ENCODE peak calls at places on chromosomes 1 and 21, in five cellular contexts. F is K562, S is GM12878, C is SK-N-SH, U is HepG2. O is an unnamed sample.

GRCh38 chr21:35646606-35647005 is 413.7 kb downstream of the SETD4 start:
- DNase-seq in F (no peak), U (no peak), S (no peak), C (no peak), O (no peak)

GRCh38 chr1:216111842-216112241 is 311.4 kb downstream of the USH2A start:
- DNase-seq in U (no peak), F (no peak), C (no peak), S (no peak), O (no peak)

GRCh38 chr1:204592246-204592948 is 76.2 kb downstream of the MDM4 start:
- DNase-seq in C (no peak), U (no peak), S (no peak), F (no peak), O (no peak)

GRCh38 chr1:98723574-98723973 is 62.1 kb downstream of the SNX7 start:
- DNase-seq in F (no peak), C (no peak), S (no peak), U (no peak), O (no peak)

GRCh38 chr1:87331319-87332269 is 2.9 kb downstream of the LMO4 start:
- DNase-seq in F (peak), U (peak), S (no peak), C (peak), O (peak)

GRCh38 chr1:54118704-54119103 is 34.1 kb downstream of the CDCP2 start:
- DNase-seq in F (no peak), S (no peak), U (no peak), C (no peak), O (no peak)

GRCh38 chr1:118381197-118381596 is 196.2 kb upstream of the SPAG17 start:
- DNase-seq in S (no peak), F (no peak), U (no peak), C (no peak), O (no peak)

GRCh38 chr1:199273837-199274379 is 635.1 kb downstream of the PTPRC start:
- DNase-seq in U (no peak), S (peak), C (no peak), F (no peak), O (no peak)

GRCh38 chr1:14678011-14678638 is 79.6 kb downstream of the KAZN start:
- DNase-seq in S (no peak), C (no peak), U (no peak), F (no peak), O (no peak)

GRCh38 chr21:36555199-36555598 is 75.3 kb upstream of the CLDN14 start:
- DNase-seq in S (no peak), C (no peak), F (no peak), U (no peak), O (no peak)

GRCh38 chr1:224535641-224536040 is 80.5 kb upstream of the CNIH3 start:
- DNase-seq in F (no peak), U (no peak), S (no peak), C (no peak), O (no peak)

GRCh38 chr1:235878082-235878781 is 11.5 kb upstream of the LYST start:
- DNase-seq in C (no peak), F (no peak), U (no peak), S (no peak), O (no peak)

GRCh38 chr1:2259668-2260392 is 31.7 kb downstream of the SKI start:
- DNase-seq in S (no peak), U (no peak), F (no peak), C (no peak), O (no peak)

GRCh38 chr1:230270940-230271325 is 155.2 kb downstream of the PGBD5 start:
- DNase-seq in C (peak), F (no peak), S (no peak), U (no peak), O (no peak)

GRCh38 chr1:197696372-197696771 is 78.9 kb downstream of the DENND1B start:
- DNase-seq in C (no peak), U (no peak), F (no peak), S (no peak), O (no peak)

GRCh38 chr1:226603030-226603960 is 54.7 kb downstream of the STUM start:
- DNase-seq in C (no peak), S (no peak), U (no peak), F (no peak), O (no peak)

GRCh38 chr1:165890684-165891083 is 63.3 kb downstream of the UCK2 start:
- DNase-seq in U (no peak), F (no peak), S (no peak), C (no peak), O (no peak)

GRCh38 chr1:34407140-34407539 is 230.4 kb downstream of the C1orf94 start:
- DNase-seq in F (no peak), S (no peak), U (no peak), C (no peak), O (no peak)

GRCh38 chr1:99544328-99544727 is 101.6 kb upstream of the PALMD start:
- DNase-seq in C (no peak), U (no peak), F (no peak), S (no peak), O (no peak)

GRCh38 chr1:113899101-113899500 is 5.5 kb downstream of the AP4B1 start:
- DNase-seq in U (no peak), S (no peak), F (no peak), C (no peak), O (no peak)

GRCh38 chr1:115977481-115978258 is 1.4 kb downstream of the SLC22A15 start:
- DNase-seq in U (peak), S (no peak), F (no peak), C (no peak), O (peak)

GRCh38 chr21:18493420-18493819 is 89.8 kb upstream of the TMPRSS15 start:
- DNase-seq in F (no peak), C (no peak), U (no peak), S (no peak), O (no peak)

GRCh38 chr1:82110366-82111254 is 309.9 kb downstream of the ADGRL2 start:
- DNase-seq in F (no peak), U (no peak), S (no peak), C (no peak), O (no peak)

GRCh38 chr1:214660900-214661299 is 57.9 kb downstream of the CENPF start:
- DNase-seq in C (no peak), U (peak), F (no peak), S (no peak), O (no peak)

GRCh38 chr1:100671604-100672003 is 47.9 kb upstream of the VCAM1 start:
- DNase-seq in F (no peak), S (no peak), C (no peak), U (no peak), O (no peak)

GRCh38 chr1:173504268-173504667 is 27.1 kb downstream of the PRDX6 start:
- DNase-seq in C (no peak), U (no peak), S (no peak), F (no peak), O (no peak)

GRCh38 chr1:8377382-8377928 is 59.5 kb downstream of the SLC45A1 start:
- DNase-seq in F (no peak), S (no peak), C (no peak), U (no peak), O (no peak)

GRCh38 chr1:41239988-41240610 is 2.0 kb downstream of the SCMH1 start:
- DNase-seq in F (peak), S (no peak), U (peak), C (no peak), O (no peak)

GRCh38 chr21:37792046-37792445 is 124.2 kb downstream of the KCNJ6 start:
- DNase-seq in C (no peak), U (no peak), F (no peak), S (no peak), O (no peak)

GRCh38 chr1:10694274-10694632 is 102.2 kb downstream of the CASZ1 start:
- DNase-seq in S (no peak), C (no peak), U (no peak), F (no peak), O (no peak)

GRCh38 chr1:243559575-243560172 is 290.4 kb downstream of the AKT3 start:
- DNase-seq in F (no peak), C (no peak), U (no peak), S (no peak), O (no peak)
- TF ChIP-seq ZBTB33 in F (no peak), C (no peak), U (no peak), S (no peak), O (no peak)

DNA sequence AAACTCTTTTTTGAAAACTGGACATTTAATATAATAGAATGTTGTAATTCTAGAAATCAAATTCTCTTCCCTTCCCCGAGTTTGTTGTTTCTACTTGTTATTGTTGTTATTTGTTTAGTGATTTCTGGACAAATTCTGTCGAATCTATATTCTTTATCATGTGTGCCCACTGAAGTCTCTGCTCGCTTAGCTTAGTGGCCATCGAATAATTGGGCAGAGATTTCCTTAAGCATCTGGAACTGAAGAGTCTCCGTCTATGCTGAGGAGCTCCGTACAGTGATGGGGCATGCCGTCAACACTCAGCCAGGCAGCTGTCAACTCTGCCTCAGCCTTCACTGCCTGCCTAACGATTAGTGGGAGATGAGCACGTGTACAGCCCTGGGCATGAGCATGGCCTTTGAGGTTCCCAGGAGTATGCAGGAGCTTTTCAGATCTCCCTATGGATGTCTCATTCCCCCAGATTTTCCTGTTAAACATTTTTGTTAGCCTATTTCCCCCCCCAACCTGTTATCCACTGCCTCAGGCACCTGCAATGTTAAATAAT is 66.8 kb downstream of the SLX9 start:
- DNase-seq in S (no peak), C (no peak), U (no peak), F (no peak), O (no peak)
- TF ChIP-seq SIN3A in S (no peak), C (no peak), U (no peak), F (no peak), O (no peak)

DNA sequence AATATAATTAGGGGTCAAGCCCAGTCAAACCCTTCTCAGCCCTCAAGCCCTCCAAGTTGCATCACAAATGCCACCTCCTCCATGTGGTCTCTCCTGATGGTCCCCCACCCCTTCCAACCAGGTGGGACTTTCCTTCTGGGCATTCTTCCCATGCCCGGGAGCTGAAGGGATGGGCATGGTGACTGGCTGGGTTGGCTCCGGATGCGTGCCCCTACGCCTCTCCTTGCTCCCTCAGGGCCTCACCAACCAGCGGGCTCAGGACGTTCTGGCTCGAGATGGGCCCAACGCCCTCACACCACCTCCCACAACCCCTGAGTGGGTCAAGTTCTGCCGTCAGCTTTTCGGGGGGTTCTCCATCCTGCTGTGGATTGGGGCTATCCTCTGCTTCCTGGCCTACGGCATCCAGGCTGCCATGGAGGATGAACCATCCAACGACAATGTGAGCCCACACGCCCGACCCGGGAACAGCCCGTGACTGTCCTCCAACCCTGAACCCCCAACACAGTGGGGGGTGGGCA is 7.5 kb downstream of the ATP1A2 start:
- DNase-seq in F (no peak), C (no peak), U (no peak), S (no peak), O (no peak)
- TF ChIP-seq ZBTB33 in F (no peak), C (no peak), U (no peak), S (no peak), O (no peak)

GRCh38 chr1:202628646-202629215 is 81.5 kb downstream of the SYT2 start:
- DNase-seq in S (no peak), C (no peak), F (no peak), U (no peak), O (no peak)
- TF ChIP-seq SIN3A in S (no peak), C (no peak), F (no peak), U (no peak), O (no peak)

GRCh38 chr1:22760453-22760852 is 49.8 kb downstream of the EPHB2 start:
- DNase-seq in F (no peak), S (no peak), U (no peak), C (no peak), O (no peak)
- TF ChIP-seq ZBTB33 in F (no peak), S (no peak), U (no peak), C (no peak), O (no peak)

DNA sequence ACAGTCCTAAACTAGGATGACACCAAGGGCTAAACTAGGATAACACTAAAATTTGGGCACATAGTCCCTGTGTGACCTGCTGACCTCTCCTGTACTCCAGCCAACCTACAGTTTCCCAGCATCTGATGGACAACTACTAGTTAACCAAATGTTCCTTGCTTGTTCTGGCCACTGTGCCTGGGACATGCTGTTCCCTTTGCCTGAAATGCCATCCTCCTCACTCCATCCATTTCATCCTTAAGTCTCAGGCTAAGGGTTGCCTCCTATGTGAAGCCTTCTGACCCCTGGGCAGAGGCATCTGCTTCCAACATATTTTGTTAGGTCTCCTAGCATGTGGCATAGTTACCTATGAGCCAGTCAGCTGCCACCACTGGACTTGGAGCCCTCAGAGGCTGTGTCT is 204.9 kb upstream of the JUN start:
- DNase-seq in F (no peak), U (no peak), C (no peak), S (no peak), O (no peak)
- TF ChIP-seq SIN3A in F (no peak), U (no peak), C (no peak), S (no peak), O (no peak)

DNA sequence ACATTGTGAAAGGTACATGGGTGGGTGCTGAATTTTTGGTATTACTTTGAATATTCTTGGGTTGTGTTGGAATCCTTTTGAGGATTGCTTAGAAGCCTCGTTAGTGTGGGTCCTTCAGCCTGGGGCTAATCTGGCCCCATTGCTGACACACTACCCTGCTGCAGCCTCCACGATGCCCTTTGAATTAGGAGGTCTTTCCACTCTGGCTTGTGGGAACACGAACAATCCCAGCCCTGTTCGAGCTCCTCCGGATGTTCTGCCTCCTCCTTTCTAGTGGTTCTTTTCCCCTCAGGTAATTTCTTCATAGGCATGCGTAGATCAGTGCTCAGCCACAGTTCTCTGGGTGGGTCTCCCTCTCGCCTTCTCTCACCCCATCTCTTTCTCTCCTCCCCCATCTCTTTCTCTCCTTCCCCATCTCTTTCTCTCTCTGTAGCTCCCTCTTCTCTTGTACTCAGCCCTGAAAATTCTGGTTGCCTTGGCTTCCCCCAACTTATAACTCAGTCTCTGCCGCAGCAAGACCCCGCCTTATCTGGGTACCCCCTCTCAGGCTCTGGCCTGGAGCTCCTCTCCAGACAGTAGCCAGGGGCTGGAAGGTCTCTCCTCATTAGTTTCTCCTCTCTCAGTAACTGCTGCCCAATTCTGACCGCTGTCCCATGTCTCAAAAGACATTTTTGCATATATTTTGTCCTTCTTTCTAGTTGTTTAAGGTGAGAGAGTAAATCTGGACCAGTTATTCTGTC is 46.0 kb upstream of the SLC19A1 start:
- DNase-seq in S (no peak), U (no peak), F (no peak), C (no peak), O (no peak)
- TF ChIP-seq ZBTB33 in S (no peak), U (no peak), F (no peak), C (no peak), O (no peak)

O was measured in HCT116.